ENCODE peak calls at places on chromosomes 7 and 10, in seven cellular contexts. B, J, R, F, I, T and S are unnamed samples.

GRCh38 chr7:85897967-85898366 is 711.1 kb upstream of the SEMA3D start:
- DNase-seq in B (no peak), J (no peak), R (no peak), F (no peak), I (no peak), T (no peak), S (no peak)

GRCh38 chr10:106571216-106571954 is 593.1 kb downstream of the SORCS1 start:
- DNase-seq in B (peak), J (peak), R (no peak), F (peak), I (no peak), T (peak), S (no peak)

GRCh38 chr7:150838965-150839650 is 13.2 kb upstream of the AOC1 start:
- DNase-seq in B (no peak), J (no peak), R (no peak), F (peak), I (no peak), T (no peak), S (no peak)

GRCh38 chr10:44673245-44673999 is 237.7 kb upstream of the TMEM72 start:
- DNase-seq in B (no peak), J (no peak), R (no peak), F (no peak), I (no peak), T (no peak), S (no peak)

GRCh38 chr10:69961864-69962745 is 90.5 kb upstream of the MACROH2A2 start:
- DNase-seq in B (no peak), J (no peak), R (no peak), F (no peak), I (no peak), T (no peak), S (no peak)

GRCh38 chr7:69738396-69738889 is 140.2 kb downstream of the AUTS2 start:
- DNase-seq in B (no peak), J (peak), R (peak), F (no peak), I (no peak), T (peak), S (no peak)

GRCh38 chr7:149205690-149206381 is 10.5 kb downstream of the ZNF282 start:
- DNase-seq in B (no peak), J (no peak), R (no peak), F (no peak), I (no peak), T (no peak), S (no peak)

GRCh38 chr10:132219486-132219885 is 32.7 kb downstream of the DPYSL4 start:
- DNase-seq in B (no peak), J (no peak), R (no peak), F (no peak), I (no peak), T (no peak), S (no peak)

GRCh38 chr10:44958196-44958896 is 1.3 kb upstream of the RASSF4 start:
- DNase-seq in B (peak), J (peak), R (no peak), F (peak), I (peak), T (peak), S (no peak)

GRCh38 chr7:116554436-116554835 is 29.6 kb downstream of the CAV1 start:
- DNase-seq in B (no peak), J (no peak), R (no peak), F (no peak), I (peak), T (no peak), S (no peak)

GRCh38 chr10:24596531-24596930 is 127.2 kb downstream of the ARHGAP21 start:
- DNase-seq in B (no peak), J (no peak), R (no peak), F (no peak), I (no peak), T (no peak), S (no peak)

GRCh38 chr7:51113962-51114361 is 202.6 kb downstream of the COBL start:
- DNase-seq in B (no peak), J (no peak), R (no peak), F (no peak), I (no peak), T (no peak), S (no peak)

GRCh38 chr10:89279449-89279869 is 22.4 kb upstream of the IFIT2 start:
- DNase-seq in B (no peak), J (no peak), R (no peak), F (peak), I (peak), T (peak), S (no peak)

DNA sequence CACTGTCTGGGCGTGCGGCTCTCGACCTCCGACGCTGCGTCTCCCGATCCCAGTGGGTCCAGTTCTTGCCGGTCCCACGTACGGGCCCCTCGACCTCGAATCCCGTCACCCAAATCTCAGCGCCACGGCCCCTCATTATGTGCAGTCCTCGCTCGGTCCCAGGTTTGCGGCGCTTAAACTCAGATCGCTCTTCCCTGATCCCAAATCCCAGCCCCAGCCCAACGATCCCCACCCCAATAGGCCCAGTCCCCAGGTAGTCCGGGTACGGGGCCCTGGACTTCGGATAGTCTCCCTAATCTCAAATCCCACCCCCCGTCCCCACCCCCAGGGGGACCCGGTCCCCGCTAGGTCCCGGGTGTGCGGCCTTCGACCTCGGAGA is 666 bp downstream of the HNRNPF start:
- DNase-seq in B (no peak), J (no peak), R (no peak), F (no peak), I (peak), T (no peak), S (no peak)
- TF ChIP-seq EZH2 in B (no peak), J (no peak), R (no peak), F (no peak), I (no peak), T (no peak), S (no peak)

DNA sequence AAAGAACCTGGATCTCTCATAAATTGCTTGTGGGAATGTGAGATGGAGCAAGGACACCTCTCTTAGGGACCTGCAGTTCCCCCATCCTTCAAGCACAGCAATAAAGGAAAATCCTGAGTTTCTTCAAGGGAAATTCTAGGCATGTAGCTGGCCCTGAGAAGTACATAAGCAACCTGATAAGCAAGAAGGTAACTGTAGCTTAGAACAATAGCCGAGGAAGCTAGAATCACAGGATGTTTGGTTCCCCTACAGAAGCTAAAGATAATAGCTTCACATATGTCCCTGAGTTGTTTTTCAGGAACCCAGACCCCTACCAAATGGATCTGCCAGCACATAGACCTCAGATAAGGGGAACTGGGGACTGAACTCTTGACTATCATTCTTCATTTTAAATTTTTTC is 11.6 kb upstream of the UPP1 start:
- DNase-seq in B (no peak), J (no peak), R (no peak), F (no peak), I (no peak), T (no peak), S (no peak)
- H3K4me2 ChIP-seq in B (no peak), J (no peak), R (no peak), F (no peak), I (no peak), T (no peak), S (no peak)

GRCh38 chr10:26335574-26336093 is 102.5 kb upstream of the APBB1IP start:
- DNase-seq in B (peak), J (no peak), R (peak), F (no peak), I (no peak), T (no peak), S (no peak)
- H3K4me3 ChIP-seq in B (peak), J (no peak), R (peak), F (no peak), I (no peak), T (no peak), S (no peak)

GRCh38 chr7:100855515-100855914 is 3.0 kb downstream of the SLC12A9 start:
- DNase-seq in B (no peak), J (no peak), R (no peak), F (no peak), I (no peak), T (no peak), S (no peak)

GRCh38 chr7:100854146-100854895 is 1.8 kb downstream of the SLC12A9 start:
- DNase-seq in B (no peak), J (no peak), R (no peak), F (no peak), I (no peak), T (no peak), S (peak)

GRCh38 chr7:100847360-100847759 is 5.2 kb upstream of the SLC12A9 start:
- DNase-seq in B (no peak), J (no peak), R (no peak), F (peak), I (no peak), T (no peak), S (no peak)

GRCh38 chr7:100856871-100857282 is 4.4 kb downstream of the SLC12A9 start:
- DNase-seq in B (no peak), J (no peak), R (no peak), F (no peak), I (no peak), T (no peak), S (peak)

GRCh38 chr7:100852048-100852872 is at the start of gene SLC12A9:
- DNase-seq in B (peak), J (peak), R (peak), F (peak), I (peak), T (peak), S (peak)
- TF ChIP-seq EZH2 in B (no peak), J (no peak), R (no peak), F (no peak), I (no peak), T (no peak), S (no peak)

GRCh38 chr10:7464703-7465102 is 53.9 kb upstream of the SFMBT2 start:
- DNase-seq in B (no peak), J (no peak), R (no peak), F (no peak), I (no peak), T (no peak), S (no peak)
- H3K4me2 ChIP-seq in B (no peak), J (no peak), R (no peak), F (no peak), I (no peak), T (no peak), S (no peak)